ENCODE peak calls at places on chromosomes 1 and 21, in four cellular contexts. C is heart left ventricle, W is esophagus squamous epithelium, K is IMR-90. H is an unnamed sample. For H3K4me1, the result is how much of the 10 kb centered on the place peaks cover.

GRCh38 chr1:220691039-220691684 is 999 bp downstream of the C1orf115 start:
- DNase-seq in W (no peak), C (no peak), K (no peak), H (peak)

GRCh38 chr1:99645699-99646531 is at the start of gene PALMD:
- DNase-seq in C (peak), K (peak), W (no peak), H (peak)

GRCh38 chr21:31524140-31524539 is 135.4 kb upstream of the SOD1 start:
- DNase-seq in W (no peak), K (no peak), C (no peak), H (no peak)

GRCh38 chr1:20082772-20083171 is 12.8 kb downstream of the PLA2G5 start:
- DNase-seq in C (no peak), W (no peak), K (no peak), H (no peak)

GRCh38 chr1:14842361-14842760 is 243.9 kb downstream of the KAZN start:
- DNase-seq in C (no peak), K (peak), W (no peak), H (no peak)

GRCh38 chr21:29481641-29482040 is 182.9 kb downstream of the BACH1 start:
- DNase-seq in K (peak), W (no peak), C (no peak), H (no peak)

GRCh38 chr1:6889875-6890480 is 104.7 kb downstream of the CAMTA1 start:
- DNase-seq in W (no peak), C (peak), K (peak), H (no peak)

GRCh38 chr1:112083487-112083886 is 94.0 kb upstream of the KCND3 start:
- DNase-seq in K (peak), C (no peak), W (no peak), H (no peak)

GRCh38 chr21:31343680-31344480 is at the start of gene TIAM1:
- DNase-seq in C (peak), W (no peak), K (peak), H (no peak)

GRCh38 chr1:54310439-54311328 is 95.5 kb downstream of the SSBP3 start:
- DNase-seq in K (peak), C (peak), W (no peak), H (no peak)

GRCh38 chr1:167294528-167294927 is 73.8 kb downstream of the POU2F1 start:
- DNase-seq in K (peak), C (no peak), W (no peak), H (no peak)

GRCh38 chr1:26363549-26364448 is 8.8 kb downstream of the ZNF683 start:
- DNase-seq in C (peak), W (no peak), K (peak), H (peak)

GRCh38 chr1:21547876-21548275 is 38.7 kb downstream of the ALPL start:
- DNase-seq in C (no peak), W (no peak), K (no peak), H (no peak)

GRCh38 chr1:33344896-33345295 is 24.0 kb upstream of the A3GALT2 start:
- DNase-seq in W (no peak), K (no peak), C (no peak), H (no peak)

GRCh38 chr1:47507921-47508894 is 70.4 kb downstream of the FOXD2 start:
- DNase-seq in C (peak), K (no peak), W (no peak), H (peak)

GRCh38 chr1:184563308-184563707 is 176.5 kb downstream of the C1orf21 start:
- DNase-seq in W (no peak), K (peak), C (no peak), H (no peak)

GRCh38 chr1:82052563-82052962 is 251.8 kb downstream of the ADGRL2 start:
- DNase-seq in K (no peak), W (no peak), C (no peak), H (no peak)

GRCh38 chr21:41166947-41167346 is 1.0 kb upstream of the BACE2 start:
- DNase-seq in W (no peak), K (no peak), C (peak), H (no peak)

GRCh38 chr1:201827321-201828281 is 1.4 kb upstream of the IPO9 start:
- DNase-seq in C (no peak), W (no peak), K (no peak), H (no peak)

GRCh38 chr1:205775717-205776056 is 405 bp upstream of the RAB29 start:
- DNase-seq in W (no peak), K (peak), C (no peak), H (no peak)

GRCh38 chr1:43582162-43582566 is 51.5 kb downstream of the PTPRF start:
- DNase-seq in W (no peak), C (no peak), K (peak), H (no peak)

GRCh38 chr1:207711285-207711684 is 40.6 kb upstream of the CD46 start:
- DNase-seq in W (no peak), C (no peak), K (peak), H (no peak)

GRCh38 chr1:203986887-203987461 is 85.9 kb upstream of the SOX13 start:
- DNase-seq in C (no peak), K (no peak), W (no peak), H (no peak)

GRCh38 chr1:9691726-9692125 is 40.2 kb downstream of the PIK3CD start:
- DNase-seq in C (no peak), W (no peak), K (peak), H (no peak)

GRCh38 chr21:43810505-43811261 is 21.3 kb downstream of the RRP1 start:
- DNase-seq in C (peak), K (peak), W (no peak), H (peak)

GRCh38 chr21:43808367-43808766 is 19.0 kb downstream of the RRP1 start:
- DNase-seq in W (no peak), C (no peak), K (no peak), H (no peak)

GRCh38 chr21:43808832-43809251 is 19.5 kb downstream of the RRP1 start:
- DNase-seq in K (no peak), W (no peak), C (no peak), H (no peak)

GRCh38 chr21:43809853-43810504 is 20.6 kb downstream of the RRP1 start:
- DNase-seq in C (no peak), K (no peak), W (no peak), H (no peak)

GRCh38 chr21:43809346-43809799 is 20.0 kb downstream of the RRP1 start:
- DNase-seq in K (no peak), C (no peak), W (no peak), H (peak)
- TF ChIP-seq POLR2A in K (no peak), C (no peak), W (no peak), H (no peak)

GRCh38 chr1:209405183-209405823 is 178.2 kb upstream of the CAMK1G start:
- DNase-seq in W (no peak), C (no peak), K (peak), H (no peak)

GRCh38 chr1:209403921-209404320 is 179.6 kb upstream of the CAMK1G start:
- DNase-seq in K (no peak), C (no peak), W (no peak), H (no peak)

GRCh38 chr1:209400351-209401220 is 182.9 kb upstream of the CAMK1G start:
- DNase-seq in K (peak), W (no peak), C (no peak), H (no peak)

GRCh38 chr1:209404577-209404976 is 178.9 kb upstream of the CAMK1G start:
- DNase-seq in W (no peak), C (no peak), K (no peak), H (no peak)

DNA sequence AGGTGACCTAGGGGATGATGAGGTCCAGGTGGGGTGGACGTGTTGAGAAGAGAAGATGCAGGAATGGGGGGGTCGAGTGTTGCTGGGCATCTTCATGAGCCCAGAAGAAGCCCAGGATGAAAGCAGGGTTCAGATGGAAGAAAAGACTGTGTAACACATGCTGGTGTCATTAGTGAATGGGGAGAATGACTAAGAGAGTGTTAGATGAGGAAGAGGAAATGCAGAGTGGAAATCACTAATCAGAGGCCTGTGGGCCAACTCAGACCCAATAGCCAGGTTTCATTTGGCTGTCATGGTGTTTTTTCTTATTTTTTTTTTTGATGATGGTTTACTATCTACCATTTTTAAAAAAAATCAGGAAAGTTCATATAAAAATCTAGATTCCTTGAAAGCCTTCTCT is 180.8 kb upstream of the CAMK1G start:
- DNase-seq in C (no peak), K (no peak), W (no peak), H (no peak)
- H3K4me1 ChIP-seq in C (under half), K (under half), W (under half), H (under half)

GRCh38 chr1:154351363-154352068 is 26.2 kb downstream of the ATP8B2 start:
- DNase-seq in W (no peak), K (no peak), C (no peak), H (no peak)

GRCh38 chr1:154353966-154354365 is 28.6 kb downstream of the ATP8B2 start:
- DNase-seq in W (no peak), C (no peak), K (no peak), H (no peak)

GRCh38 chr1:154352581-154353459 is 27.5 kb downstream of the ATP8B2 start:
- DNase-seq in K (peak), W (no peak), C (peak), H (peak)

GRCh38 chr1:154352245-154352580 is 26.9 kb downstream of the ATP8B2 start:
- DNase-seq in W (no peak), C (no peak), K (no peak), H (no peak)

DNA sequence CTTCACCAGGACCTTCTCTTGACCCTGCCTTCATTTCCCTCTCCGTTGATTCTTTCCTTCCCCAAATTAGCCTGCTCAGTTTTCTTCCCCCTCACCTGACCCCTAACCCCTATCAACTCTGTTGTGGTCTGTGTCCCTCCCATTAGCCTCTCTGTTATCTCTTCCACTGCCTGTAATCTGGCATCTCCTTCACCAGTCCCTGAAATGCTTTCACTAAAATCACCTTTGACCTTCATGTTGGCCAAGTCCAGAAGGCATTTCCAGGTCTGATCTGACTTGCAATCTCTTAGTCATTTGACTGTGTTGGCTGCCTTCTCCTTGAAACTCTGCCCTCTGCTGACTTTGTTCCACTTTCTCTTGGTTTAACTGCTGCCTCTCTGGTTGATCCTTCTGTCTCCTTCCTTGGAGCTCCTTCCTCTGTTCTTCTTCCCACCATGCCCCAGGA is 28.2 kb downstream of the ATP8B2 start:
- DNase-seq in K (peak), C (no peak), W (no peak), H (no peak)
- TF ChIP-seq CTCF in K (peak), C (no peak), W (peak), H (peak)

GRCh38 chr1:44675186-44675585 is 672 bp downstream of the ARMH1 start:
- DNase-seq in K (no peak), W (no peak), C (no peak), H (no peak)

GRCh38 chr1:44672956-44673674 is 1.2 kb downstream of the TMEM53 start:
- DNase-seq in C (no peak), W (no peak), K (no peak), H (peak)

GRCh38 chr1:44673675-44674112 is 587 bp downstream of the TMEM53 start:
- DNase-seq in C (no peak), W (no peak), K (no peak), H (no peak)

GRCh38 chr1:44672254-44672955 is 1.9 kb downstream of the TMEM53 start:
- DNase-seq in C (peak), W (no peak), K (peak), H (peak)

GRCh38 chr1:44674113-44675000 is at the start of the genes ARMH1 and TMEM53:
- DNase-seq in C (peak), W (peak), K (peak), H (peak)
- TF ChIP-seq POLR2A in C (peak), W (peak), K (peak), H (peak)

H was measured in right lobe of liver.